ENCODE peak calls at places on chromosomes 1 and 21, in eight cellular contexts. X, B, T, V, I, R, K and E are unnamed samples.

GRCh38 chr1:30244801-30245200 is 478.6 kb downstream of the MATN1 start:
- DNase-seq in X (no peak), B (no peak), T (no peak), V (no peak), I (no peak), R (peak), K (no peak), E (no peak)

GRCh38 chr1:151534662-151535278 is 5.3 kb upstream of the TUFT1 start:
- DNase-seq in X (peak), B (peak), T (peak), V (peak), I (peak), R (peak), K (peak), E (no peak)

GRCh38 chr1:47002211-47002610 is 21.3 kb upstream of the CYP4X1 start:
- DNase-seq in X (no peak), B (no peak), T (no peak), V (no peak), I (no peak), R (no peak), K (no peak), E (peak)

GRCh38 chr1:171243878-171244277 is 4.4 kb upstream of the FMO1 start:
- DNase-seq in X (no peak), B (no peak), T (no peak), V (no peak), I (no peak), R (no peak), K (no peak), E (no peak)

GRCh38 chr1:119778886-119779560 is 10.3 kb upstream of the HMGCS2 start:
- DNase-seq in X (no peak), B (no peak), T (no peak), V (no peak), I (no peak), R (no peak), K (no peak), E (no peak)

GRCh38 chr1:207908112-207908734 is 2.7 kb downstream of the CD34 start:
- DNase-seq in X (no peak), B (peak), T (peak), V (no peak), I (no peak), R (peak), K (no peak), E (no peak)

GRCh38 chr1:78168306-78168705 is 122.5 kb downstream of the GIPC2 start:
- DNase-seq in X (no peak), B (no peak), T (no peak), V (peak), I (no peak), R (no peak), K (no peak), E (no peak)

GRCh38 chr1:59678809-59679228 is 135.9 kb upstream of the HOOK1 start:
- DNase-seq in X (peak), B (no peak), T (no peak), V (peak), I (no peak), R (no peak), K (no peak), E (no peak)

GRCh38 chr21:36700961-36701911 is 2.3 kb downstream of the SIM2 start:
- DNase-seq in X (no peak), B (no peak), T (no peak), V (no peak), I (no peak), R (no peak), K (no peak), E (no peak)

GRCh38 chr1:155309423-155310021 is 856 bp downstream of the FDPS start:
- DNase-seq in X (peak), B (peak), T (no peak), V (no peak), I (peak), R (no peak), K (peak), E (no peak)

GRCh38 chr1:7259955-7260354 is 474.7 kb downstream of the CAMTA1 start:
- DNase-seq in X (no peak), B (no peak), T (no peak), V (no peak), I (no peak), R (no peak), K (no peak), E (no peak)

GRCh38 chr1:27606708-27607238 is 2.8 kb upstream of the AHDC1 start:
- DNase-seq in X (no peak), B (no peak), T (no peak), V (peak), I (no peak), R (no peak), K (peak), E (no peak)

GRCh38 chr1:97461782-97462181 is 459.1 kb downstream of the DPYD start:
- DNase-seq in X (no peak), B (no peak), T (no peak), V (no peak), I (no peak), R (no peak), K (no peak), E (no peak)

GRCh38 chr1:29672416-29672815 is 436.1 kb downstream of the PTPRU start:
- DNase-seq in X (no peak), B (no peak), T (no peak), V (no peak), I (no peak), R (no peak), K (no peak), E (no peak)

GRCh38 chr1:27332536-27333281 is 9.1 kb upstream of the SYTL1 start:
- DNase-seq in X (peak), B (peak), T (peak), V (peak), I (peak), R (peak), K (peak), E (no peak)

GRCh38 chr1:80509965-80510522 is 1290.7 kb upstream of the ADGRL2 start:
- DNase-seq in X (no peak), B (no peak), T (no peak), V (no peak), I (no peak), R (no peak), K (no peak), E (no peak)

GRCh38 chr1:87024936-87025537 is 110.6 kb downstream of the HS2ST1 start:
- DNase-seq in X (peak), B (peak), T (no peak), V (peak), I (no peak), R (no peak), K (peak), E (peak)

GRCh38 chr1:38817958-38818705 is 41.4 kb downstream of the RRAGC start:
- DNase-seq in X (peak), B (peak), T (peak), V (no peak), I (peak), R (no peak), K (peak), E (peak)

GRCh38 chr1:97082160-97082848 is 360.7 kb downstream of the PTBP2 start:
- DNase-seq in X (no peak), B (no peak), T (no peak), V (no peak), I (no peak), R (no peak), K (no peak), E (peak)

GRCh38 chr1:153869486-153869885 is 53.3 kb downstream of the GATAD2B start:
- DNase-seq in X (no peak), B (no peak), T (no peak), V (no peak), I (no peak), R (no peak), K (no peak), E (no peak)

GRCh38 chr21:39712976-39713375 is 32.0 kb upstream of the IGSF5 start:
- DNase-seq in X (no peak), B (peak), T (no peak), V (no peak), I (no peak), R (no peak), K (no peak), E (no peak)

GRCh38 chr1:206145771-206146290 is 28.6 kb upstream of the AVPR1B start:
- DNase-seq in X (no peak), B (no peak), T (no peak), V (no peak), I (no peak), R (no peak), K (no peak), E (no peak)

GRCh38 chr21:40548134-40548533 is 298.8 kb downstream of the DSCAM start:
- DNase-seq in X (peak), B (no peak), T (no peak), V (no peak), I (no peak), R (no peak), K (no peak), E (no peak)

GRCh38 chr1:93079685-93080141 is 630 bp downstream of the MTF2 start:
- DNase-seq in X (peak), B (peak), T (peak), V (no peak), I (peak), R (peak), K (peak), E (no peak)

GRCh38 chr1:41611068-41611931 is 126.8 kb upstream of the EDN2 start:
- DNase-seq in X (no peak), B (no peak), T (no peak), V (no peak), I (no peak), R (peak), K (no peak), E (no peak)

DNA sequence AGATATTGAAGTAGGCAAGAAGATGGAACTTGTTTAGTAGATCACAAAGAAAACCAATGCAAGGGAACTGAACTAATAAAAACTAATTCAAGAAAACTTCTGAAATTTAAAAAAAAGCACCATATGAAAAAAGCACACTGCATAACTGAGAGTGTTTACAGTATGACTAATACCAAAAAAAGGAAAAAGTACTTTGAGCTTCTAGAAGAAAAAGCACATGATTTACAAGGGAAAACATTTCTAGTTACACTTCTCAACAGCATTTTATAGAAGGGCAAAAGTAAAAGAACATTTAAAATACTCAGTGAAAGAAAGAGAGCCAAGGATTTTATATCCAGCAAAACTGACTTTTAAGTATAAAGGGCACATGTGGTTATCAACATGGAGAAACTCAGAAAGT is 233.6 kb downstream of the RPS6KC1 start:
- DNase-seq in X (no peak), B (no peak), T (no peak), V (peak), I (no peak), R (no peak), K (no peak), E (no peak)
- H3K27ac ChIP-seq in X (no peak), B (no peak), T (no peak), V (peak), I (no peak), R (no peak), K (peak), E (no peak)

DNA sequence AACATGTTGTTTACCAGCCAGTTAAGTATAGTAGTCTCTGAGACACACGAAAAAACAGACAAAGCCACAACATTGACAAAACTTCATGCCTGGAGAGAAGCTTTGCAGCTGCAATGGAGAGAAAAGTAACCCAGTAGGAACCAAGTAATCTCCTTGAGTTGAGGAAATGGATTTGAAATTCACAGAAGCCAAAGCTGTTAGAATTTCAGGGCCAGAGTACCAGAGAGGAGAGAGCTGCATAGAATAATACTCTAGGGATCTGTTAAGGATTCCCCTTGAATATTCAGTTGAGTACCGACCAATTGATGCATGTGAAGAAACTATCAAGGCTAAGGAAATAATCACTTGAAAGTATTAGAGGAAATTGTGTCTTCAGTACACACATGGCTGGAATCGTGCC is 323.9 kb upstream of the NEGR1 start:
- DNase-seq in X (peak), B (no peak), T (no peak), V (no peak), I (no peak), R (no peak), K (no peak), E (no peak)
- TF ChIP-seq CTCF in X (no peak), B (no peak), T (no peak), V (no peak), I (no peak), R (no peak), K (no peak), E (no peak)

GRCh38 chr1:225763815-225764548 is 13.6 kb upstream of the SRP9 start:
- DNase-seq in X (no peak), B (peak), T (no peak), V (peak), I (no peak), R (no peak), K (no peak), E (no peak)

GRCh38 chr1:225757927-225758460 is 19.6 kb upstream of the SRP9 start:
- DNase-seq in X (no peak), B (no peak), T (no peak), V (no peak), I (no peak), R (no peak), K (no peak), E (no peak)

GRCh38 chr1:225760531-225760930 is 17.1 kb upstream of the SRP9 start:
- DNase-seq in X (no peak), B (no peak), T (no peak), V (no peak), I (no peak), R (no peak), K (no peak), E (no peak)

GRCh38 chr1:225762444-225762843 is 15.2 kb upstream of the SRP9 start:
- DNase-seq in X (no peak), B (no peak), T (no peak), V (peak), I (no peak), R (no peak), K (peak), E (no peak)

DNA sequence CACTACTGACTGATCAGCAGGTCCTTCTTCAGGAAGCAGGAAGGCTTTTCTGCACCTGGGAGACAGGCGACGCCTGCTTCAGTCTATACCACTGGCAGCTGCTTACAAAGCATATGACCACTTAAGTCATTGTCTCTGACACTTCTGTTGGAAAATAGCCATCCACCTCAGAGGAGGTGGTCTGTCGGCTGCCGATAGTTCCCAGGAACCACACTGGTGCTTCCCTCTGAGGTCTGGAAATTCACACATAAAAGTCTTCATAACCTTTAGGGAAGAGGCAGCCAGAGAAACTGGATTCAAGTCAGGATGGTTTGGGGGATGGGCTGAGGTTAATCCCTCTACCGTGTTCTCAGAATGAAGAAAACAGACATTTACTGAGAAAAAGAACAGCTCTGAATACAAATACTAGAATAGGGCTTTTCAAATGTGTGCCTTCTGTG is 15.6 kb upstream of the SRP9 start:
- DNase-seq in X (no peak), B (no peak), T (no peak), V (peak), I (no peak), R (no peak), K (peak), E (no peak)
- H3K27ac ChIP-seq in X (no peak), B (no peak), T (no peak), V (no peak), I (no peak), R (peak), K (peak), E (no peak)

GRCh38 chr1:31792541-31792940 is 23.3 kb downstream of the SPOCD1 start:
- DNase-seq in X (no peak), B (no peak), T (no peak), V (no peak), I (peak), R (peak), K (no peak), E (no peak)
- TF ChIP-seq CTCF in X (no peak), B (no peak), T (no peak), V (no peak), I (no peak), R (no peak), K (no peak), E (no peak)

GRCh38 chr1:228210076-228210651 is 2.3 kb downstream of the OBSCN start:
- DNase-seq in X (no peak), B (no peak), T (no peak), V (no peak), I (no peak), R (no peak), K (peak), E (peak)

GRCh38 chr1:228207851-228208821 is at the start of gene OBSCN:
- DNase-seq in X (no peak), B (no peak), T (no peak), V (no peak), I (no peak), R (no peak), K (no peak), E (no peak)

GRCh38 chr1:228209657-228210056 is 1.8 kb downstream of the OBSCN start:
- DNase-seq in X (no peak), B (no peak), T (no peak), V (no peak), I (no peak), R (no peak), K (no peak), E (no peak)

GRCh38 chr1:228207381-228207810 is 448 bp upstream of the OBSCN start:
- DNase-seq in X (no peak), B (no peak), T (no peak), V (no peak), I (peak), R (peak), K (no peak), E (no peak)

DNA sequence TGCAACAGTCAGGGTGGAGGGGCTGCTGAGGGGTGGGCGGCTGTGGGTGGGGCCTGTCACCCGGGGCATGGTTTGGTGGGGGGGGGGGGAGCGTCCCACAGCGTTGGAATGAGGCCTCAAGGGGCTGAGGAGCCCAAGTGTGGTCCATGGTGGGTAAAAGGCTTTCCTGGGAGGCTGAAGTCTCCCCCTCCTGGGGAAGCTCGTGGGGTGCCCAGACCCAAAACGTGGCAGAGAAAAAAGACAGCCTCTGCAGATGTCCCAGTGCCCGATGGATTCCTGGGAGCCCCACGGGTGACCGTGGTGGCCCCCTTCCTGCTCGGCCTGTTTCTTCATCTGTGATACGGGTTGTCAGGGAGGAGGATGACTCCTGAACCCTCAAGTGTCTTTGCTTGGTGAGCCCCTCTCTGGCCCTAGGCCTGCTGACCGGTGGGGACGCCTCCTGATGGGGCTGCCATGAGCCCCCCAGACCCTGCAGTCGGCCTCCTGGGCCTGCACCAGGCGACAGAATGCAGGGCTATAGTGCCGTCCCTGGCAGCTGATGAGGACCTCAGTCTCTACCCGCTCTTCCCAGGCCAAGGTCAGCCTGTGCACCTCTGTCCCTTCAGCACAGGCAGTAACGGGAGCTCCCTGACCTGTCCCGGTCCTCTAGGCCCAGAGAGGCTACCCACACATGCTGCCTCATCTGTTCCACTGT is 1.1 kb downstream of the OBSCN start:
- DNase-seq in X (no peak), B (no peak), T (no peak), V (no peak), I (no peak), R (no peak), K (no peak), E (no peak)
- H3K27ac ChIP-seq in X (no peak), B (no peak), T (no peak), V (no peak), I (no peak), R (no peak), K (no peak), E (peak)